ENCODE peak calls at places on chromosomes 3 and 15, in six cellular contexts. C is heart left ventricle, Q is H54, N is ovary, Z is adrenal gland, E is A549. O is an unnamed sample.

GRCh38 chr15:52153900-52154895 is 37.0 kb downstream of the GNB5 start:
- DNase-seq in N (no peak), Z (no peak), Q (no peak), C (no peak), E (no peak), O (no peak)

GRCh38 chr15:50905055-50905454 is 3.4 kb upstream of the AP4E1 start:
- DNase-seq in Q (no peak), C (no peak), N (no peak), Z (no peak), E (no peak), O (no peak)

GRCh38 chr3:85050806-85051205 is 92.0 kb downstream of the CADM2 start:
- DNase-seq in N (no peak), C (no peak), E (no peak), Z (no peak), Q (no peak), O (no peak)

GRCh38 chr3:4033296-4033695 is 234.1 kb downstream of the LRRN1 start:
- DNase-seq in E (no peak), Z (no peak), C (no peak), Q (no peak), N (no peak), O (no peak)

GRCh38 chr3:153166206-153166605 is 4.2 kb downstream of the RAP2B start:
- DNase-seq in Z (no peak), C (no peak), Q (no peak), E (no peak), N (no peak), O (no peak)

GRCh38 chr3:188150982-188151381 is 3.0 kb upstream of the LPP start:
- DNase-seq in Q (no peak), N (no peak), C (no peak), E (no peak), Z (no peak), O (no peak)

GRCh38 chr15:36251450-36251849 is 328.0 kb upstream of the CDIN1 start:
- DNase-seq in N (no peak), C (no peak), Q (no peak), E (no peak), Z (no peak), O (no peak)

GRCh38 chr3:58090351-58090750 is 82.1 kb downstream of the FLNB start:
- DNase-seq in Q (no peak), N (no peak), Z (no peak), C (no peak), E (no peak), O (no peak)

GRCh38 chr15:49847436-49847835 is 226.6 kb downstream of the DTWD1 start:
- DNase-seq in Z (no peak), E (no peak), N (no peak), Q (no peak), C (no peak), O (no peak)

GRCh38 chr3:9400626-9401025 is 3.2 kb downstream of the SETD5 start:
- DNase-seq in N (no peak), Z (no peak), C (no peak), Q (no peak), E (no peak), O (no peak)

GRCh38 chr3:171615742-171616141 is 155.5 kb upstream of the TNIK start:
- DNase-seq in E (no peak), Q (no peak), C (no peak), Z (no peak), N (no peak), O (no peak)

GRCh38 chr3:60948488-60948887 is 302.8 kb downstream of the FHIT start:
- DNase-seq in C (no peak), Q (no peak), E (no peak), Z (no peak), N (no peak), O (no peak)

GRCh38 chr3:4065080-4065479 is 238.1 kb upstream of the SETMAR start:
- DNase-seq in C (no peak), N (no peak), Z (no peak), Q (no peak), E (no peak), O (no peak)

GRCh38 chr3:186694288-186695032 is 22.7 kb upstream of the KNG1 start:
- DNase-seq in E (no peak), C (no peak), N (no peak), Q (no peak), Z (no peak), O (no peak)

GRCh38 chr15:49215768-49216739 is 46.0 kb downstream of the GALK2 start:
- DNase-seq in N (no peak), Z (peak), C (peak), E (peak), Q (no peak), O (no peak)

GRCh38 chr15:60237411-60237810 is 160.4 kb downstream of the ANXA2 start:
- DNase-seq in C (no peak), Z (no peak), Q (no peak), N (no peak), E (no peak), O (no peak)

GRCh38 chr3:19931180-19931692 is 2.8 kb downstream of the EFHB start:
- DNase-seq in Z (no peak), N (no peak), Q (no peak), E (no peak), C (no peak), O (no peak)

GRCh38 chr3:42079701-42080323 is 11.3 kb upstream of the TRAK1 start:
- DNase-seq in Q (no peak), Z (no peak), C (no peak), N (no peak), E (peak), O (no peak)

GRCh38 chr3:5444253-5444652 is 256.7 kb downstream of the EDEM1 start:
- DNase-seq in Q (no peak), N (no peak), C (no peak), Z (no peak), E (no peak), O (no peak)

GRCh38 chr3:5709704-5710103 is 522.2 kb downstream of the EDEM1 start:
- DNase-seq in N (no peak), E (no peak), Z (no peak), C (no peak), Q (no peak), O (no peak)

GRCh38 chr3:137768361-137769320 is 4.5 kb downstream of the SOX14 start:
- DNase-seq in C (no peak), Z (no peak), N (no peak), Q (no peak), E (no peak), O (no peak)

GRCh38 chr3:177753498-177754155 is 556.3 kb upstream of the TBL1XR1 start:
- DNase-seq in Q (no peak), N (peak), C (peak), E (no peak), Z (peak), O (peak)

GRCh38 chr3:115790759-115791158 is 167.4 kb downstream of the GAP43 start:
- DNase-seq in Z (peak), N (no peak), E (peak), C (no peak), Q (peak), O (no peak)

GRCh38 chr15:60972866-60973265 is 256.2 kb downstream of the RORA start:
- DNase-seq in N (no peak), Q (no peak), C (no peak), Z (no peak), E (no peak), O (no peak)

GRCh38 chr3:141050913-141051632 is at the start of gene SPSB4:
- DNase-seq in E (peak), C (peak), Z (peak), Q (no peak), N (no peak), O (no peak)

GRCh38 chr3:44648564-44649229 is at the start of gene ZNF35:
- DNase-seq in E (peak), N (peak), Q (peak), Z (peak), C (peak), O (peak)

GRCh38 chr3:125219261-125219701 is 6.7 kb upstream of the SLC12A8 start:
- DNase-seq in N (no peak), Z (no peak), C (no peak), Q (no peak), E (no peak), O (no peak)

GRCh38 chr15:57537072-57537471 is 54.6 kb upstream of the MYZAP start:
- DNase-seq in N (no peak), E (peak), Q (peak), Z (peak), C (no peak), O (no peak)

GRCh38 chr15:101020945-101021344 is 101.8 kb downstream of the LRRK1 start:
- DNase-seq in N (no peak), Z (no peak), E (no peak), C (no peak), Q (no peak), O (no peak)

GRCh38 chr3:146577662-146578061 is 27.5 kb downstream of the PLSCR5 start:
- DNase-seq in Z (peak), Q (no peak), C (no peak), N (no peak), E (peak), O (peak)

GRCh38 chr3:192515661-192516040 is 211.7 kb downstream of the FGF12 start:
- DNase-seq in N (no peak), C (no peak), E (no peak), Q (no peak), Z (no peak), O (no peak)

GRCh38 chr3:39144095-39144747 is 9.2 kb downstream of the CSRNP1 start:
- DNase-seq in N (no peak), E (no peak), C (no peak), Z (no peak), Q (no peak), O (no peak)

GRCh38 chr3:45688882-45689786 is at the start of gene SACM1L:
- DNase-seq in C (peak), E (peak), Z (peak), Q (peak), N (peak), O (peak)
- TF ChIP-seq POLR2A in C (no peak), E (peak), Z (peak), Q (peak), N (no peak), O (peak)

GRCh38 chr3:50604628-50605588 is 6.7 kb downstream of the CISH start:
- DNase-seq in E (no peak), Z (peak), Q (no peak), N (peak), C (peak), O (peak)
- TF ChIP-seq POLR2A in E (no peak), Z (no peak), Q (no peak), N (no peak), C (no peak), O (no peak)

GRCh38 chr15:44812029-44812517 is 75.7 kb downstream of the TRIM69 start:
- DNase-seq in N (no peak), Q (no peak), Z (no peak), E (no peak), C (no peak), O (no peak)
- TF ChIP-seq POLR2A in N (no peak), Q (no peak), Z (no peak), E (no peak), C (no peak), O (no peak)

GRCh38 chr3:63914312-63914711 is 2.1 kb upstream of the SCAANT1 start:
- DNase-seq in N (no peak), Z (peak), E (no peak), C (no peak), Q (no peak), O (peak)
- TF ChIP-seq POLR2A in N (no peak), Z (no peak), E (no peak), C (no peak), Q (no peak), O (no peak)

DNA sequence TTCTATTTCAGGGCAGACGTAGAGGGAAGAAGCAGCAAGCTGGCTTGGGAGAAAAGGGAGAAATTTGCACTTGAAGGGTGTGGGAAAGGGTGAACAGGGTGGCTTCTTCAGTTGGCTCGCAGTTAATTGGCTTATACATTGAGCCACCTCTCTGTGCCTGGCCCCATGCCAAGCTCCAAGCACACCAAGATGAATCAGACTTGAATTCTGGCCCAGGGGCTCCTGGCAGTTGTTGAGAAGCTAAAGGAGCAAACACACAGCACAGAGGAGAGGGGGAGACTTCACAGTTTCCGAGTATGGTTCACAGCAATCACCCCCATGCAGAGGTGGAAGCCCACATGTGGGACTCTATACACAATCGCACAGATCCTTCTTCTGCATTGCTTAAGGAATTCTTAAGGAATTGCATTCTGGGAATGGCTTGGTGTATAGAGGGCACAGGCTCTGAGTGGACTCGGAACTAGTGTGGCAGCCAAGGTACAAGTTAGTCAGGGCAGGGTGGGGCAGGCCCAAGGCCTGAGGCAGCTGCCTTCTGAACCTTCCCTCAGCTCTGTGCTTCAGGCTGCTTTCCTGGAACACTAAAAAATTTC is 1.5 kb downstream of the ARL6IP5 start:
- DNase-seq in Q (peak), Z (peak), C (peak), E (peak), N (peak), O (peak)
- TF ChIP-seq POLR2A in Q (no peak), Z (no peak), C (no peak), E (no peak), N (no peak), O (no peak)